ENCODE peak calls at places on chromosomes 1 and 21, in nine cellular contexts. M is substantia nigra; D is lung; B is stimulated activated CD4-positive, alpha-beta T cell treated with anti-CD3 and anti-CD28 coated beads, Interleukin-2, amount 100 ng/mL, for 24 hours; S is GM03348; E is iris pigment epithelial cell; N is T-helper 2 cell; L is fibroblast of lung; J is AG09319. Z is an unnamed sample.

GRCh38 chr1:27113861-27114260 is 41.1 kb downstream of the SLC9A1 start:
- DNase-seq in B (no peak), M (no peak), J (no peak), L (no peak), S (no peak), D (no peak), E (no peak), N (no peak), Z (no peak)

GRCh38 chr1:167121375-167122120 is 27.7 kb downstream of the STYXL2 start:
- DNase-seq in S (peak), N (no peak), J (no peak), D (peak), M (no peak), B (peak), E (peak), L (peak), Z (peak)

GRCh38 chr1:234925440-234926251 is 203.0 kb downstream of the TOMM20 start:
- DNase-seq in B (no peak), D (no peak), M (no peak), E (peak), L (peak), J (peak), N (no peak), S (peak), Z (peak)

GRCh38 chr1:6329392-6329791 is 64.2 kb downstream of the ACOT7 start:
- DNase-seq in D (no peak), S (peak), L (peak), B (no peak), J (no peak), E (no peak), N (no peak), M (no peak), Z (peak)

GRCh38 chr1:228007801-228008341 is 1.1 kb downstream of the WNT3A start:
- DNase-seq in S (no peak), D (peak), N (no peak), M (no peak), L (no peak), B (peak), J (no peak), E (no peak), Z (no peak)

GRCh38 chr1:165900576-165901380 is 73.4 kb downstream of the UCK2 start:
- DNase-seq in S (peak), M (no peak), J (no peak), B (no peak), E (peak), L (no peak), D (no peak), N (no peak), Z (no peak)

GRCh38 chr1:168945870-168946269 is 160.6 kb upstream of the ATP1B1 start:
- DNase-seq in L (no peak), N (no peak), B (no peak), D (peak), J (no peak), E (peak), S (no peak), M (no peak), Z (no peak)

GRCh38 chr1:30668546-30669327 is 54.6 kb downstream of the MATN1 start:
- DNase-seq in N (no peak), J (no peak), E (no peak), D (no peak), B (no peak), L (peak), S (peak), M (no peak), Z (peak)

GRCh38 chr1:22889213-22889827 is 83.3 kb downstream of the LACTBL1 start:
- DNase-seq in N (no peak), M (no peak), J (no peak), L (peak), E (peak), S (peak), D (no peak), B (no peak), Z (peak)

GRCh38 chr1:67599085-67599484 is 85.9 kb upstream of the GADD45A start:
- DNase-seq in M (no peak), S (peak), E (no peak), L (peak), J (no peak), N (no peak), B (no peak), D (no peak), Z (no peak)

GRCh38 chr1:109931189-109931672 is 20.6 kb downstream of the CSF1 start:
- DNase-seq in S (peak), J (no peak), E (peak), B (no peak), M (no peak), L (peak), N (no peak), D (peak), Z (peak)

GRCh38 chr21:17270234-17270633 is 242.6 kb upstream of the CXADR start:
- DNase-seq in L (peak), E (peak), D (no peak), S (peak), M (no peak), B (no peak), J (peak), N (no peak), Z (peak)

GRCh38 chr1:37156646-37157045 is 122.3 kb upstream of the GRIK3 start:
- DNase-seq in J (no peak), D (no peak), E (no peak), S (no peak), M (no peak), N (no peak), B (no peak), L (no peak), Z (no peak)

GRCh38 chr1:205774277-205775014 is 836 bp downstream of the RAB29 start:
- DNase-seq in D (peak), L (peak), E (peak), S (peak), M (no peak), J (no peak), B (peak), N (peak), Z (no peak)

Z was measured in fibroblast of gingiva.